ENCODE peak calls at places on chromosomes 5 and 9, in ten cellular contexts. V is MM.1S; U is mesenteric fat pad; D is neural crest cell; Z is H7; M is H9; W is adipocyte; B is iris pigment epithelial cell; C is activated CD4-positive, CD25-positive, alpha-beta regulatory T cell treated with anti-CD3 and anti-CD28 coated beads, Interleukin-2, amount 50 U/mL, for 72 hours; X is fibroblast of mammary gland. H is an unnamed sample.

GRCh38 chr5:181088289-181088688 is 42.7 kb downstream of the OR2V1 start:
- DNase-seq in V (no peak), U (no peak), D (no peak), Z (peak), M (peak), W (peak), B (peak), C (no peak), X (no peak), H (no peak)

GRCh38 chr5:10521466-10522223 is 42.2 kb upstream of the ANKRD33B start:
- DNase-seq in V (no peak), U (peak), D (peak), Z (peak), M (peak), W (no peak), B (no peak), C (no peak), X (no peak), H (no peak)

GRCh38 chr5:3599283-3600105 is 3.9 kb downstream of the IRX1 start:
- DNase-seq in V (no peak), U (peak), D (no peak), Z (peak), M (peak), W (no peak), B (no peak), C (no peak), X (peak), H (no peak)

GRCh38 chr5:1010641-1011046 is 2.0 kb downstream of the NKD2 start:
- DNase-seq in V (peak), U (no peak), D (no peak), Z (peak), M (no peak), W (no peak), B (no peak), C (peak), X (no peak), H (no peak)

GRCh38 chr5:139468421-139468931 is 2.3 kb upstream of the SMIM33 start:
- DNase-seq in V (no peak), U (no peak), D (no peak), Z (peak), M (peak), W (no peak), B (no peak), C (no peak), X (peak), H (peak)

GRCh38 chr5:172299916-172300439 is 16.4 kb upstream of the UBTD2 start:
- DNase-seq in V (no peak), U (no peak), D (no peak), Z (no peak), M (no peak), W (peak), B (peak), C (no peak), X (peak), H (peak)

GRCh38 chr9:121348321-121348720 is 21.7 kb downstream of the STOM start:
- DNase-seq in V (no peak), U (no peak), D (no peak), Z (no peak), M (no peak), W (no peak), B (no peak), C (no peak), X (no peak), H (no peak)

GRCh38 chr9:89364664-89365531 is 46.6 kb downstream of the SECISBP2 start:
- DNase-seq in V (no peak), U (peak), D (no peak), Z (peak), M (no peak), W (no peak), B (no peak), C (no peak), X (no peak), H (no peak)

GRCh38 chr9:136488247-136489214 is 5.7 kb upstream of the SEC16A start:
- DNase-seq in V (peak), U (no peak), D (peak), Z (peak), M (peak), W (peak), B (peak), C (peak), X (peak), H (peak)